ENCODE peak calls at places on chromosome 1, in nine cellular contexts. O is mammary epithelial cell; L is stimulated activated CD8-positive, alpha-beta memory T cell treated with anti-CD3 and anti-CD28 coated beads, Interleukin-2, amount 100 ng/mL, for 1 hour; B is HTR-8/SVneo; H is iris pigment epithelial cell; R is stimulated activated effector memory CD8-positive, alpha-beta T cell treated with anti-CD3 and anti-CD28 coated beads, Interleukin-12 subunit alpha, Interleukin-12 subunit beta, amount 100 ng/mL, for 72 hours; X is HuH-7; A is body of pancreas; C is fibroblast of pulmonary artery. P is an unnamed sample.

GRCh38 chr1:101428562-101428961 is 191.7 kb downstream of the S1PR1 start:
- DNase-seq in O (no peak), L (no peak), B (no peak), H (no peak), R (no peak), X (no peak), A (no peak), C (no peak), P (no peak)

GRCh38 chr1:2534775-2535387 is 4.8 kb upstream of the HES5 start:
- DNase-seq in O (peak), L (no peak), B (peak), H (peak), R (no peak), X (no peak), A (no peak), C (peak), P (no peak)

GRCh38 chr1:51070011-51070410 is 32.0 kb upstream of the C1orf185 start:
- DNase-seq in O (no peak), L (no peak), B (no peak), H (no peak), R (no peak), X (no peak), A (no peak), C (no peak), P (no peak)

GRCh38 chr1:228457017-228457395 is 30.2 kb upstream of the RNF187 start:
- DNase-seq in O (no peak), L (no peak), B (no peak), H (peak), R (no peak), X (peak), A (no peak), C (no peak), P (no peak)

GRCh38 chr1:201013031-201013485 is 10.5 kb downstream of the KIF21B start:
- DNase-seq in O (no peak), L (no peak), B (no peak), H (no peak), R (no peak), X (no peak), A (no peak), C (no peak), P (no peak)

GRCh38 chr1:86429830-86430229 is 5.9 kb downstream of the CLCA2 start:
- DNase-seq in O (peak), L (no peak), B (peak), H (peak), R (no peak), X (no peak), A (no peak), C (peak), P (peak)

GRCh38 chr1:59532102-59532501 is 235.2 kb downstream of the FGGY start:
- DNase-seq in O (no peak), L (no peak), B (no peak), H (no peak), R (no peak), X (no peak), A (no peak), C (no peak), P (no peak)

GRCh38 chr1:41892211-41892840 is 26.4 kb downstream of the HIVEP3 start:
- DNase-seq in O (no peak), L (no peak), B (no peak), H (no peak), R (no peak), X (no peak), A (no peak), C (no peak), P (no peak)